ENCODE peak calls at places on chromosomes 12 and 14, in ten cellular contexts. One of them, this sample, is unnamed.

GRCh38 chr14:36660736-36661505 is 739 bp upstream of the PAX9 start:
- DNase-seq in foreskin keratinocyte: no peak
- DNase-seq in cardiac fibroblast: no peak
- DNase-seq in HCT116: no peak
- DNase-seq in GM20000: no peak
- DNase-seq in thoracic aorta: no peak
- DNase-seq in AG09309: no peak
- DNase-seq in GM13976: peak
- DNase-seq in PC-3: no peak
- DNase-seq in endodermal cell: no peak
- DNase-seq in this sample: no peak

GRCh38 chr12:10354502-10354901 is 35.3 kb downstream of the KLRK1 start:
- DNase-seq in foreskin keratinocyte: no peak
- DNase-seq in cardiac fibroblast: peak
- DNase-seq in HCT116: no peak
- DNase-seq in GM20000: no peak
- DNase-seq in thoracic aorta: no peak
- DNase-seq in AG09309: no peak
- DNase-seq in GM13976: no peak
- DNase-seq in PC-3: peak
- DNase-seq in endodermal cell: peak
- DNase-seq in this sample: peak

GRCh38 chr12:6845395-6845794 is 4.7 kb downstream of the GNB3 start:
- DNase-seq in foreskin keratinocyte: no peak
- DNase-seq in cardiac fibroblast: no peak
- DNase-seq in HCT116: no peak
- DNase-seq in GM20000: no peak
- DNase-seq in thoracic aorta: no peak
- DNase-seq in AG09309: no peak
- DNase-seq in GM13976: no peak
- DNase-seq in PC-3: no peak
- DNase-seq in endodermal cell: no peak
- DNase-seq in this sample: no peak

GRCh38 chr12:105474672-105475071 is 144.2 kb downstream of the C12orf75 start:
- DNase-seq in foreskin keratinocyte: peak
- DNase-seq in cardiac fibroblast: peak
- DNase-seq in HCT116: no peak
- DNase-seq in GM20000: no peak
- DNase-seq in thoracic aorta: no peak
- DNase-seq in AG09309: no peak
- DNase-seq in GM13976: no peak
- DNase-seq in PC-3: peak
- DNase-seq in endodermal cell: peak
- DNase-seq in this sample: peak

GRCh38 chr14:59698793-59699192 is 122.2 kb upstream of the CCDC175 start:
- DNase-seq in foreskin keratinocyte: no peak
- DNase-seq in cardiac fibroblast: peak
- DNase-seq in HCT116: no peak
- DNase-seq in GM20000: no peak
- DNase-seq in thoracic aorta: no peak
- DNase-seq in AG09309: no peak
- DNase-seq in GM13976: no peak
- DNase-seq in PC-3: peak
- DNase-seq in endodermal cell: no peak
- DNase-seq in this sample: peak

GRCh38 chr14:95763875-95764274 is 50.0 kb upstream of the TCL1A start:
- DNase-seq in foreskin keratinocyte: no peak
- DNase-seq in cardiac fibroblast: no peak
- DNase-seq in HCT116: no peak
- DNase-seq in GM20000: no peak
- DNase-seq in thoracic aorta: no peak
- DNase-seq in AG09309: no peak
- DNase-seq in GM13976: no peak
- DNase-seq in PC-3: no peak
- DNase-seq in endodermal cell: no peak
- DNase-seq in this sample: no peak

GRCh38 chr14:69518341-69519101 is 34.0 kb downstream of the PLEKHD1 start:
- DNase-seq in foreskin keratinocyte: no peak
- DNase-seq in cardiac fibroblast: no peak
- DNase-seq in HCT116: no peak
- DNase-seq in GM20000: no peak
- DNase-seq in thoracic aorta: no peak
- DNase-seq in AG09309: peak
- DNase-seq in GM13976: no peak
- DNase-seq in PC-3: no peak
- DNase-seq in endodermal cell: no peak
- DNase-seq in this sample: no peak

GRCh38 chr12:12726543-12727093 is 9.4 kb downstream of the CDKN1B start:
- DNase-seq in foreskin keratinocyte: no peak
- DNase-seq in cardiac fibroblast: peak
- DNase-seq in HCT116: no peak
- DNase-seq in GM20000: no peak
- DNase-seq in thoracic aorta: no peak
- DNase-seq in AG09309: peak
- DNase-seq in GM13976: no peak
- DNase-seq in PC-3: peak
- DNase-seq in endodermal cell: peak
- DNase-seq in this sample: peak

GRCh38 chr14:90423166-90423565 is 26.3 kb downstream of the CALM1 start:
- DNase-seq in foreskin keratinocyte: no peak
- DNase-seq in cardiac fibroblast: no peak
- DNase-seq in HCT116: no peak
- DNase-seq in GM20000: no peak
- DNase-seq in thoracic aorta: no peak
- DNase-seq in AG09309: no peak
- DNase-seq in GM13976: no peak
- DNase-seq in PC-3: no peak
- DNase-seq in endodermal cell: no peak
- DNase-seq in this sample: no peak

GRCh38 chr12:110249105-110249504 is 31.9 kb upstream of the ATP2A2 start:
- DNase-seq in foreskin keratinocyte: no peak
- DNase-seq in cardiac fibroblast: no peak
- DNase-seq in HCT116: no peak
- DNase-seq in GM20000: no peak
- DNase-seq in thoracic aorta: no peak
- DNase-seq in AG09309: no peak
- DNase-seq in GM13976: no peak
- DNase-seq in PC-3: no peak
- DNase-seq in endodermal cell: peak
- DNase-seq in this sample: no peak

GRCh38 chr14:70237710-70238109 is 49.0 kb upstream of the SLC8A3 start:
- DNase-seq in foreskin keratinocyte: no peak
- DNase-seq in cardiac fibroblast: no peak
- DNase-seq in HCT116: no peak
- DNase-seq in GM20000: no peak
- DNase-seq in thoracic aorta: no peak
- DNase-seq in AG09309: no peak
- DNase-seq in GM13976: no peak
- DNase-seq in PC-3: no peak
- DNase-seq in endodermal cell: no peak
- DNase-seq in this sample: no peak

GRCh38 chr12:44313188-44313587 is 477.3 kb downstream of the TMEM117 start:
- DNase-seq in foreskin keratinocyte: no peak
- DNase-seq in cardiac fibroblast: no peak
- DNase-seq in HCT116: no peak
- DNase-seq in GM20000: no peak
- DNase-seq in thoracic aorta: no peak
- DNase-seq in AG09309: no peak
- DNase-seq in GM13976: no peak
- DNase-seq in PC-3: no peak
- DNase-seq in endodermal cell: no peak
- DNase-seq in this sample: no peak

GRCh38 chr12:44314007-44314500 is 478.2 kb downstream of the TMEM117 start:
- DNase-seq in foreskin keratinocyte: no peak
- DNase-seq in cardiac fibroblast: no peak
- DNase-seq in HCT116: no peak
- DNase-seq in GM20000: no peak
- DNase-seq in thoracic aorta: no peak
- DNase-seq in AG09309: no peak
- DNase-seq in GM13976: no peak
- DNase-seq in PC-3: peak
- DNase-seq in endodermal cell: no peak
- DNase-seq in this sample: no peak

DNA sequence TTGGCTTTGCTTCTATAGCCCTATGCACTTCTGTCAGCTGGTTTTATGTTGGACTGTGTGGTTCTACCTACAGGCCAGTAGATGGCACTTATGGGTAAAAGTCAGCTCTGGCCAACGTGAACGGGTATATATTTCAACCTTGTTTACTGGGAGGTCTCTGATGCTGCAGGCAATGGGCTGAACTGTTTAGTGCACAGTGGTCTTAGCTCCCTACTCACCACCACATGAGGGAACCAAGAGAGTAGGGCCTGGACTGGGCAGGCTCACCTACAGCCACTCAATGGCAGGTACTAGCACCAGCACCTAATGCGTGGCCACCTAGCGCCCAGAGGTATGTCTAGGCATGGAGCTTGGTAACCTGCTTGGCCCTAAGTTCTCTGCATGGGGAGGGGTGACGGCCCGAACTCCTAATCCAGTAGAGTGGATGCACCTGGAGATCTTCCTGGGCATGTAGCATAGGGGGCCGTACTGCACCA is 481.8 kb downstream of the TMEM117 start:
- DNase-seq in foreskin keratinocyte: no peak
- DNase-seq in cardiac fibroblast: peak
- DNase-seq in HCT116: peak
- DNase-seq in GM20000: peak
- DNase-seq in thoracic aorta: no peak
- DNase-seq in AG09309: no peak
- DNase-seq in GM13976: peak
- DNase-seq in PC-3: peak
- DNase-seq in endodermal cell: peak
- DNase-seq in this sample: peak
- TF ChIP-seq CTCF in foreskin keratinocyte: peak
- TF ChIP-seq CTCF in cardiac fibroblast: peak
- TF ChIP-seq CTCF in HCT116: peak
- TF ChIP-seq CTCF in GM20000: peak
- TF ChIP-seq CTCF in thoracic aorta: no peak
- TF ChIP-seq CTCF in AG09309: peak
- TF ChIP-seq CTCF in GM13976: peak
- TF ChIP-seq CTCF in PC-3: peak
- TF ChIP-seq CTCF in endodermal cell: peak
- TF ChIP-seq CTCF in this sample: peak

GRCh38 chr12:130819248-130819576 is 19.8 kb downstream of the STX2 start:
- DNase-seq in foreskin keratinocyte: no peak
- DNase-seq in cardiac fibroblast: no peak
- DNase-seq in HCT116: no peak
- DNase-seq in GM20000: no peak
- DNase-seq in thoracic aorta: no peak
- DNase-seq in AG09309: no peak
- DNase-seq in GM13976: no peak
- DNase-seq in PC-3: no peak
- DNase-seq in endodermal cell: no peak
- DNase-seq in this sample: no peak
- TF ChIP-seq CTCF in foreskin keratinocyte: no peak
- TF ChIP-seq CTCF in cardiac fibroblast: no peak
- TF ChIP-seq CTCF in HCT116: no peak
- TF ChIP-seq CTCF in GM20000: no peak
- TF ChIP-seq CTCF in thoracic aorta: peak
- TF ChIP-seq CTCF in AG09309: no peak
- TF ChIP-seq CTCF in GM13976: no peak
- TF ChIP-seq CTCF in PC-3: no peak
- TF ChIP-seq CTCF in endodermal cell: peak
- TF ChIP-seq CTCF in this sample: no peak

GRCh38 chr12:76927170-76927784 is 48.5 kb upstream of the CSRP2 start:
- DNase-seq in foreskin keratinocyte: no peak
- DNase-seq in cardiac fibroblast: peak
- DNase-seq in HCT116: peak
- DNase-seq in GM20000: peak
- DNase-seq in thoracic aorta: no peak
- DNase-seq in AG09309: no peak
- DNase-seq in GM13976: peak
- DNase-seq in PC-3: peak
- DNase-seq in endodermal cell: peak
- DNase-seq in this sample: peak
- TF ChIP-seq CTCF in foreskin keratinocyte: peak
- TF ChIP-seq CTCF in cardiac fibroblast: peak
- TF ChIP-seq CTCF in HCT116: peak
- TF ChIP-seq CTCF in GM20000: no peak
- TF ChIP-seq CTCF in thoracic aorta: no peak
- TF ChIP-seq CTCF in AG09309: peak
- TF ChIP-seq CTCF in GM13976: peak
- TF ChIP-seq CTCF in PC-3: peak
- TF ChIP-seq CTCF in endodermal cell: peak
- TF ChIP-seq CTCF in this sample: peak

GRCh38 chr12:25827141-25827540 is 131.3 kb upstream of the RASSF8 start:
- DNase-seq in foreskin keratinocyte: no peak
- DNase-seq in cardiac fibroblast: no peak
- DNase-seq in HCT116: no peak
- DNase-seq in GM20000: no peak
- DNase-seq in thoracic aorta: no peak
- DNase-seq in AG09309: no peak
- DNase-seq in GM13976: no peak
- DNase-seq in PC-3: no peak
- DNase-seq in endodermal cell: no peak
- DNase-seq in this sample: no peak

GRCh38 chr12:25828188-25828587 is 130.3 kb upstream of the RASSF8 start:
- DNase-seq in foreskin keratinocyte: no peak
- DNase-seq in cardiac fibroblast: no peak
- DNase-seq in HCT116: no peak
- DNase-seq in GM20000: no peak
- DNase-seq in thoracic aorta: no peak
- DNase-seq in AG09309: no peak
- DNase-seq in GM13976: no peak
- DNase-seq in PC-3: no peak
- DNase-seq in endodermal cell: no peak
- DNase-seq in this sample: no peak

GRCh38 chr12:25827747-25828146 is 130.7 kb upstream of the RASSF8 start:
- DNase-seq in foreskin keratinocyte: no peak
- DNase-seq in cardiac fibroblast: no peak
- DNase-seq in HCT116: no peak
- DNase-seq in GM20000: no peak
- DNase-seq in thoracic aorta: no peak
- DNase-seq in AG09309: no peak
- DNase-seq in GM13976: no peak
- DNase-seq in PC-3: no peak
- DNase-seq in endodermal cell: no peak
- DNase-seq in this sample: no peak

GRCh38 chr12:25824729-25825128 is 133.8 kb upstream of the RASSF8 start:
- DNase-seq in foreskin keratinocyte: no peak
- DNase-seq in cardiac fibroblast: no peak
- DNase-seq in HCT116: no peak
- DNase-seq in GM20000: no peak
- DNase-seq in thoracic aorta: no peak
- DNase-seq in AG09309: no peak
- DNase-seq in GM13976: no peak
- DNase-seq in PC-3: no peak
- DNase-seq in endodermal cell: no peak
- DNase-seq in this sample: no peak

DNA sequence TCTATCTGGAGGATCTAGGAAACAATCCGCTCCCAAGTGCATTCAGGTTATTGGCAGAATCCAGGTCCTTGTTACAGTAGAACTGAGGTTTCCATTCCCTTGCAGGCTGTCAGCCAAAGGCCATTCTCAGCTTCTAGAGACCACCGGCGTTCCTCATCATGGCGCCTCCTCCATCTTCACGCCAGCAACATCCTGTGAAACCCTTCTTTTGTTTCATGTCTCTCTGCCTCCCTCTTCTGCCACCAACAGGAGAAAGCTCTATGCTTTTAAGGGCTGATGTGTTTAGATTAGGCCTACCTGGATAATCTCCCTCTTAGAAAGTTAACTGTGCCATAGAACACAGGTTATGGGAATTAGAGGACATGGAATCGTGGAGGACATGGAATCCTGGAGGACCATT is 133.0 kb upstream of the RASSF8 start:
- DNase-seq in foreskin keratinocyte: no peak
- DNase-seq in cardiac fibroblast: no peak
- DNase-seq in HCT116: no peak
- DNase-seq in GM20000: no peak
- DNase-seq in thoracic aorta: no peak
- DNase-seq in AG09309: no peak
- DNase-seq in GM13976: no peak
- DNase-seq in PC-3: no peak
- DNase-seq in endodermal cell: peak
- DNase-seq in this sample: no peak
- TF ChIP-seq CTCF in foreskin keratinocyte: peak
- TF ChIP-seq CTCF in cardiac fibroblast: peak
- TF ChIP-seq CTCF in HCT116: no peak
- TF ChIP-seq CTCF in GM20000: no peak
- TF ChIP-seq CTCF in thoracic aorta: no peak
- TF ChIP-seq CTCF in AG09309: peak
- TF ChIP-seq CTCF in GM13976: no peak
- TF ChIP-seq CTCF in PC-3: peak
- TF ChIP-seq CTCF in endodermal cell: peak
- TF ChIP-seq CTCF in this sample: no peak